ENCODE peak calls at places on chromosomes 7 and 10, in five cellular contexts. M is MCF 10A; W is stimulated activated CD4-positive, alpha-beta T cell treated with anti-CD3 and anti-CD28 coated beads, Interleukin-2, amount 100 ng/mL, for 24 hours; F is ELF-1; C is dermis blood vessel endothelial cell. Q is an unnamed sample.

GRCh38 chr10:20993387-20994170 is 96.5 kb upstream of the NEBL start:
- DNase-seq in M (peak), W (no peak), F (no peak), C (no peak), Q (no peak)

GRCh38 chr7:70787772-70788171 is 344.2 kb upstream of the GALNT17 start:
- DNase-seq in M (no peak), W (no peak), C (no peak), F (no peak), Q (no peak)

GRCh38 chr10:131676046-131676445 is 224.8 kb upstream of the PPP2R2D start:
- DNase-seq in C (no peak), W (no peak), M (no peak), F (no peak), Q (no peak)

GRCh38 chr7:27575647-27576046 is 87.0 kb downstream of the HIBADH start:
- DNase-seq in F (peak), C (peak), M (no peak), W (no peak), Q (no peak)

GRCh38 chr10:104435822-104436221 is 82.2 kb downstream of the CFAP58 start:
- DNase-seq in M (peak), C (no peak), W (no peak), F (no peak), Q (no peak)

GRCh38 chr10:7901261-7901660 is 83.0 kb downstream of the TAF3 start:
- DNase-seq in C (no peak), M (no peak), F (no peak), W (no peak), Q (no peak)

GRCh38 chr7:39838326-39838725 is 111.7 kb upstream of the CDK13 start:
- DNase-seq in W (no peak), F (no peak), C (peak), M (peak), Q (no peak)

GRCh38 chr7:47180268-47180826 is 401.6 kb downstream of the TNS3 start:
- DNase-seq in M (peak), C (peak), W (no peak), F (peak), Q (no peak)

GRCh38 chr10:70466951-70467350 is 11.6 kb upstream of the PALD1 start:
- DNase-seq in F (no peak), W (no peak), C (no peak), M (no peak), Q (no peak)

GRCh38 chr10:84352251-84352842 is 24.0 kb downstream of the CCSER2 start:
- DNase-seq in C (peak), M (peak), F (peak), W (peak), Q (no peak)

GRCh38 chr7:112104153-112104552 is 102.0 kb downstream of the DOCK4 start:
- DNase-seq in F (no peak), M (no peak), C (no peak), W (no peak), Q (no peak)

GRCh38 chr7:44486693-44487092 is 3.8 kb downstream of the NUDCD3 start:
- DNase-seq in F (no peak), M (peak), C (peak), W (no peak), Q (no peak)

GRCh38 chr7:29622335-29623265 is 59.0 kb downstream of the PRR15 start:
- DNase-seq in W (no peak), C (peak), F (no peak), M (peak), Q (no peak)

GRCh38 chr10:93573051-93573909 is 6.8 kb downstream of the FFAR4 start:
- DNase-seq in F (no peak), W (no peak), C (no peak), M (no peak), Q (no peak)

Q was measured in right atrium auricular region.